ENCODE peak calls at places on chromosomes 12 and 14, in ten cellular contexts. W is heart left ventricle, B is HL-60, P is left ventricle myocardium inferior, O is lower leg skin, M is Calu3, D is nephron progenitor cell, N is lower lobe of right lung, E is H1, I is cardiac fibroblast. F is an unnamed sample.

GRCh38 chr14:85527458-85527857 is 2.5 kb upstream of the FLRT2 start:
- DNase-seq in W (no peak), B (no peak), P (no peak), O (no peak), M (no peak), D (no peak), N (no peak), E (no peak), I (no peak), F (no peak)

GRCh38 chr14:35384386-35385041 is 20.0 kb downstream of the NFKBIA start:
- DNase-seq in W (peak), B (no peak), P (peak), O (no peak), M (no peak), D (no peak), N (no peak), E (no peak), I (peak), F (no peak)

GRCh38 chr12:109871678-109872314 is 8.5 kb downstream of the GLTP start:
- DNase-seq in W (no peak), B (no peak), P (no peak), O (no peak), M (no peak), D (no peak), N (no peak), E (no peak), I (no peak), F (no peak)

GRCh38 chr14:96824283-96824682 is 27.1 kb downstream of the VRK1 start:
- DNase-seq in W (no peak), B (no peak), P (no peak), O (no peak), M (no peak), D (no peak), N (no peak), E (no peak), I (peak), F (no peak)

GRCh38 chr12:52260351-52261210 is 13.9 kb upstream of the KRT86 start:
- DNase-seq in W (no peak), B (no peak), P (no peak), O (no peak), M (no peak), D (no peak), N (no peak), E (no peak), I (no peak), F (no peak)

GRCh38 chr14:103456167-103456835 is 66.3 kb downstream of the CKB start:
- DNase-seq in W (no peak), B (no peak), P (no peak), O (no peak), M (no peak), D (no peak), N (no peak), E (no peak), I (peak), F (no peak)

GRCh38 chr12:130401703-130402102 is 64.0 kb downstream of the PIWIL1 start:
- DNase-seq in W (no peak), B (no peak), P (no peak), O (no peak), M (no peak), D (no peak), N (no peak), E (no peak), I (no peak), F (no peak)

GRCh38 chr12:11941601-11942360 is 129.0 kb upstream of the BCL2L14 start:
- DNase-seq in W (no peak), B (no peak), P (no peak), O (no peak), M (peak), D (no peak), N (no peak), E (no peak), I (peak), F (no peak)

GRCh38 chr14:61620130-61620946 is 75.0 kb upstream of the HIF1A start:
- DNase-seq in W (no peak), B (no peak), P (no peak), O (no peak), M (no peak), D (no peak), N (no peak), E (no peak), I (peak), F (peak)

DNA sequence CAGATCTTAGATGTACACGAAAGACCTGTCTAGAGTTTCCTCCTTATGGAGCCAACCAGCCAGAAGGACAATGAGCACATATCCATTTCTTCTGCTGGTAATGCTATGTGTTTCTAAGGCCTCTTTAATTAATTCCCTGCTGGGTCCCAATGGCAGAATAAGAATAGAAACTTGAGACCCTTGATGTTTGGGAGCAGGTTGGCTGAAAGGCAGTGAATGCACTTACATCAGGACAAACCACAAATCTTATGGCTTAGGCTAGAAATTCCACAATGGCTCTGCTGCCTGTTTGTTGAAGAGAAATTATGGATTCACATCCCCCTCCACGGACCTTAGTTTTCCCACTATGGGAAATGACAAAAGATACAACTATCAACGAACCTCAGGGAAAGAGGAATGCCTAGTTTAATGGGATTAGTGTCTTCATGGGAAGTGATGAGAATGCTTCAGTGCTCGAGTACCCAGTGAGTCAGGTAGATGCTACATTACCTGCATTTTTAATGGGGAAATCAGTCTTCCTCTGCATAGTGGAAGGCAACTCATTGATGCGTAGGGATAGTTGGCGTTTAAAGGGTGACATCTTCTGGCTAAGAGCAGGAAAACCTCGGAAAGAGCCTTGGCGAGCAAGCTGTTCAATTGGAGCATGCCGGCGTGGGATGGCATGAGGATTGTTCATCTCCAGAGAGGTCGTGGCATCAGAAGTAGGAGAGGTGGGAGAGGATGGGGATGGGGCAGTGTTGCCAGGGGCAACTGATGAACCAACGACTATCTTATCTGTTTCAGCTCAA is 46.5 kb downstream of the PAPLN start:
- DNase-seq in W (no peak), B (no peak), P (no peak), O (no peak), M (no peak), D (peak), N (no peak), E (no peak), I (peak), F (no peak)
- TF ChIP-seq CTCF in W (no peak), B (no peak), P (no peak), O (no peak), M (no peak), D (peak), N (no peak), E (peak), I (peak), F (no peak)

DNA sequence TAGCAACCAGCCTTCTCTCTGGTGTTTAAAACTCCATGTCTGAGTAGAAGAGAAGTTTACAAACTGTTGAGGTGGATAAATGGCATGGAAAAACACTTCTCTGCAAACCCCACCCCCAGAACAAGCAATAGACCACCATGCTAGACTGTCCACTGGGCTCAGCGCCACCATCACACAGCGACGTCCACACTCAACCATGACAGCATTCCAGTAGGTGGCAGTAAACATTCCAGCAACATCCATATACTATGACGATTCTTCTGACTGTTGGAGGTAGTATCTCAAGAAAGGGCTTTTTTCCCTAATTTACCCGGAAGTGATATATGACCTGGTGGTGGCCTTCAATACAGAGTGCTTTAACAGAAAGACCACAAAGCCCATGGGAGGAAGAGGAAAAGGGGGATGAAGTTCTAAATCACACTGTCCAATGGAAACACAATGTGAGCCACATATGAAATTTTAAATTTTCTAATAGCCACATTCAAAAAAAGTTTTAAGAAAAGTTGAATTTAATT is 152.2 kb downstream of the SLC15A4 start:
- DNase-seq in W (no peak), B (no peak), P (no peak), O (no peak), M (no peak), D (no peak), N (no peak), E (no peak), I (no peak), F (no peak)
- TF ChIP-seq CTCF in W (no peak), B (no peak), P (no peak), O (no peak), M (no peak), D (peak), N (no peak), E (peak), I (no peak), F (no peak)

GRCh38 chr12:42760550-42760949 is 171.0 kb upstream of the PRICKLE1 start:
- DNase-seq in W (no peak), B (no peak), P (no peak), O (no peak), M (no peak), D (no peak), N (no peak), E (no peak), I (no peak), F (no peak)

GRCh38 chr12:42756841-42757661 is 167.5 kb upstream of the PRICKLE1 start:
- DNase-seq in W (no peak), B (no peak), P (no peak), O (no peak), M (peak), D (peak), N (no peak), E (peak), I (peak), F (peak)

GRCh38 chr12:42758806-42759205 is 169.3 kb upstream of the PRICKLE1 start:
- DNase-seq in W (no peak), B (no peak), P (no peak), O (no peak), M (no peak), D (no peak), N (no peak), E (no peak), I (no peak), F (no peak)

GRCh38 chr12:42759622-42760273 is 170.2 kb upstream of the PRICKLE1 start:
- DNase-seq in W (peak), B (no peak), P (peak), O (peak), M (no peak), D (no peak), N (no peak), E (no peak), I (peak), F (no peak)

DNA sequence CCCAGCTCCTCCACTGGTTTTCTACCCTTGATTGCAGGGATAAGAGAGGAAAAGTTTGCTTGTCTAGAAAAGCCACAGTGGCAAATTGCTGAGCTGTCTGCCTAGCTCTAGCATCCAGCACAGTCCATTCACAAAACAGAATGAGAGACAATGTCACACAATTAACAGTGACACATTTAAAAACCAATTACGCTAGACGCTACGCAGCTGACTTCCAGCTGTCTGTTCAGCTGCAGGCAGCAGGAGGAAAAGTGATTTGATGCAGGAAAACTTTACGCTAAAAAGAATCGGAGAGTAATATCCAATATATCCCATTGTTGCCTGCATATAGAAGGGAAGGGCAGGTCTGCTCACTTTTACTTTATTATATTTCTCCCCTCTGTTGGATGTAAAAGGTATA is 168.2 kb upstream of the PRICKLE1 start:
- DNase-seq in W (no peak), B (no peak), P (no peak), O (no peak), M (no peak), D (no peak), N (no peak), E (no peak), I (no peak), F (no peak)
- TF ChIP-seq CTCF in W (no peak), B (no peak), P (no peak), O (no peak), M (no peak), D (no peak), N (no peak), E (no peak), I (no peak), F (no peak)

DNA sequence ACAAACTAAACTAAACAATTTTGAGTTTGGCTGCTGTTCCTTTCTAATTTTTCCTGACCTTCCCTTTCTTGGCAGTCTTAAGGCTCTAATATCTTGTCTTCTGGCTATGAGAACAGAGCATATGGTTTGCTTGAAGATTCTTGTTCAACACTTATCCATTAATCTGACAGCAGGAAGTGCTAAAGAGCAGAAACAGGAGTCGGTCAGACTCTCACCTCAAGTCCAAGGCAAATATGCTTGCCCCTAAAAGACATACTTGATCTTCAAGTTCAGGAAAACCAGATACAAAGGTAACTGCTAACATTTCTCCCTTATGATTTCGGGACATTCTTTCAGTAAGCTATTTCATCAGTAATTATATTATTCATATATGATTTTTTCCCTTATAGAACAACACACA is 52.6 kb upstream of the KCNJ8 start:
- DNase-seq in W (no peak), B (no peak), P (no peak), O (no peak), M (no peak), D (no peak), N (no peak), E (no peak), I (no peak), F (no peak)
- TF ChIP-seq CTCF in W (no peak), B (no peak), P (no peak), O (no peak), M (no peak), D (no peak), N (no peak), E (no peak), I (no peak), F (no peak)

DNA sequence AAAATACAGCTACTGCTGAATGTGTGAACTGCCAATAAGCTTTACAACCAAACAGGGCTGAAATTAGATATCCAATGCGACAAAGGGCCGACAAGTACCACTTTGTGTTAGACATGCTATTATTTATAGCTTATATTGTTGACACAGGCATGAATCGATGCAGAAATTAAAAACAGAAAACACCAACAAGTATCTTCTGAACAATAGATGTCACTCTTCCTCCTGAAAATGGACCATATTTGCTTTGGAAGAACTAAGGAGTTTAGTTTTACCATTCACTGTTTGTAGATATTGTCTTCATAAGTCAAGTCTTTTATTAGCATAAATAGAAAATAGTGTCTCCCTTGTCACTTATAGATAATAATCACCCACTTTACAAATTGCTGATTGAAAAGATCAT is 86.5 kb downstream of the LRIG3 start:
- DNase-seq in W (no peak), B (no peak), P (no peak), O (no peak), M (no peak), D (no peak), N (no peak), E (no peak), I (peak), F (no peak)
- TF ChIP-seq CTCF in W (no peak), B (no peak), P (no peak), O (no peak), M (no peak), D (no peak), N (no peak), E (no peak), I (no peak), F (no peak)

GRCh38 chr14:101562659-101563351 is 1.5 kb downstream of the DIO3 start:
- DNase-seq in W (no peak), B (no peak), P (no peak), O (no peak), M (no peak), D (peak), N (peak), E (no peak), I (no peak), F (no peak)

GRCh38 chr14:101564444-101564776 is 3.1 kb downstream of the DIO3 start:
- DNase-seq in W (no peak), B (no peak), P (no peak), O (no peak), M (no peak), D (no peak), N (no peak), E (no peak), I (no peak), F (no peak)

GRCh38 chr14:101564819-101565698 is 3.8 kb downstream of the DIO3 start:
- DNase-seq in W (no peak), B (no peak), P (no peak), O (no peak), M (no peak), D (peak), N (peak), E (peak), I (no peak), F (no peak)

GRCh38 chr14:101563352-101563653 is 2.0 kb downstream of the DIO3 start:
- DNase-seq in W (no peak), B (no peak), P (no peak), O (no peak), M (no peak), D (no peak), N (no peak), E (no peak), I (no peak), F (no peak)

DNA sequence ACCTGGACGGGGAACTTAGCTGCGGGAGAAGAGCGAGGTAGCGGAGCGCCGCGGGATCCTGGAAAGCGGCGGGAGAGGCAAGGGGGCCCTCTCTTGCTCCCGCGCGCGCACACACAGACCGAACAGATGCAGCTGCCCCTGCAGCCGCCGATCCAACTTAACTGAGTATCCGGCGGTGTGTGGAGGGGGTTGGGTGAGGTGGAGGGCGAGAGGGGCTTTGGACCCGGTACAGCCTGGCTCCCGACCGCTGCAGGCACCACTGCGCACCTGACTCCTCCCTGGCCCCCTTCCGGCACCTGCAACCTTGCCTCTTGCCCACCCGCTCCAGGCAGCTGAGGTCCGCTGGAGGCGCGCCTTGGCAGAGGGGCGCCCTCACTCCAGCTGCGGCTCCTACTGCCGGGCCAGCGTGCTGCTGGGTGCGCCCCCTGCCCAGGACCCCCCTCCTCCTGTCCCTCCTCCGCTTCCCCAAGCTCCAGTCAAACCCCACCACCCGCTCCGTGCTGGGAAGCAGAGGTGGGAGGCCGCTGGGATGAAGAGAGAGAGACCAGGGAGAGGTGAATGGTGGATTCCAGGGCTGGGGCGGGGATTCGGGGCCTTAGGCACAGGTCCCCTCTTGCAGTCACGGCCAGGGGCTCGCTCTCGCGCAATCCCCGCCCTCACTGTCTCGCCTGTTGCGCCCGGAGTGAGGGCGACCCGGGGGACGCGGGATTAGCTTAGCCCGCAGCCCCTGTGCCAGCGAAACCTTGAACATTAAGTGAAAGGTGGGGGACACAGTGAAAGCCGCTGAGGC is 2.6 kb downstream of the DIO3 start:
- DNase-seq in W (no peak), B (no peak), P (no peak), O (no peak), M (no peak), D (peak), N (peak), E (peak), I (no peak), F (no peak)
- TF ChIP-seq CTCF in W (no peak), B (no peak), P (no peak), O (no peak), M (no peak), D (no peak), N (no peak), E (no peak), I (no peak), F (no peak)

DNA sequence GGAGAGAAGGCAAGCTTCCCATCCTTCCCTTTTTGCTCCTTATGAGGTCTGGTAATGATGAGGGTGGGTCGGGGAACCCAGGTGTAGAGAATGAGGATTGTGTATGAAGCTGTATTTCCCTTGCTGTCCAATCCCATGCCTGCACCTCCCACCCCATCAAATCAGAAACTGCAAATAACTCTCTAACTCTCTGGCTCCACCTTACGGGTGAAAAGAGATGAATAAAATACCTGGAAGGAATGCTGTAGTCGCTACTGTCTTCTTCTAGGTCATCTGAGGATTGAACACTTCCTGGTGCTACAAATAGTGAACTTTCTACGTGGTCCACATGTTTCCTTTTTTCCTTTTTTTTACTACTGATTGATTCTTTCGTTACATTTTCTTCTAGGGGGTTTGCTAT is 38.9 kb upstream of the DICER1 start:
- DNase-seq in W (no peak), B (peak), P (no peak), O (no peak), M (no peak), D (no peak), N (no peak), E (no peak), I (no peak), F (peak)
- TF ChIP-seq CTCF in W (peak), B (no peak), P (peak), O (no peak), M (no peak), D (peak), N (peak), E (peak), I (no peak), F (peak)